ENCODE peak calls at places on chromosomes 13 and 19, in five cellular contexts. C is WTC11, P is GM12878, D is HCT116, U is H1. E is an unnamed sample.

GRCh38 chr13:112617754-112618375 is 29.9 kb upstream of the TUBGCP3 start:
- DNase-seq in C (no peak), P (no peak), D (no peak), U (peak), E (no peak)

GRCh38 chr13:50244913-50245574 is 229.8 kb downstream of the KCNRG start:
- DNase-seq in C (no peak), P (peak), D (peak), U (no peak), E (peak)

GRCh38 chr13:37226966-37227365 is 121.5 kb upstream of the CSNK1A1L start:
- DNase-seq in C (no peak), P (no peak), D (no peak), U (no peak), E (no peak)

GRCh38 chr13:20442798-20443381 is 82.8 kb downstream of the CRYL1 start:
- DNase-seq in C (no peak), P (no peak), D (no peak), U (no peak), E (no peak)

GRCh38 chr13:62704795-62705329 is 1289.2 kb upstream of the PCDH20 start:
- DNase-seq in C (no peak), P (no peak), D (no peak), U (no peak), E (no peak)

GRCh38 chr13:43924549-43925245 is 45.0 kb downstream of the LACC1 start:
- DNase-seq in C (no peak), P (peak), D (no peak), U (no peak), E (no peak)

GRCh38 chr19:33219261-33219812 is 6.3 kb downstream of the SLC7A10 start:
- DNase-seq in C (peak), P (no peak), D (no peak), U (peak), E (no peak)

GRCh38 chr13:59368652-59369051 is 795.1 kb downstream of the DIAPH3 start:
- DNase-seq in C (no peak), P (no peak), D (no peak), U (no peak), E (no peak)

GRCh38 chr13:92355213-92355612 is 871.4 kb upstream of the GPC6 start:
- DNase-seq in C (peak), P (no peak), D (no peak), U (no peak), E (peak)

GRCh38 chr13:34459856-34460255 is 482.2 kb upstream of the NBEA start:
- DNase-seq in C (no peak), P (no peak), D (no peak), U (no peak), E (no peak)

GRCh38 chr19:15154002-15154612 is 46.7 kb downstream of the NOTCH3 start:
- DNase-seq in C (peak), P (no peak), D (peak), U (peak), E (peak)

GRCh38 chr19:5128932-5129389 is 160.0 kb downstream of the KDM4B start:
- DNase-seq in C (no peak), P (no peak), D (no peak), U (no peak), E (no peak)

GRCh38 chr13:46926856-46927625 is 30.2 kb upstream of the HTR2A start:
- DNase-seq in C (no peak), P (no peak), D (no peak), U (no peak), E (no peak)

GRCh38 chr13:106182404-106182803 is 353.1 kb downstream of the EFNB2 start:
- DNase-seq in C (no peak), P (no peak), D (peak), U (no peak), E (no peak)

GRCh38 chr13:95677564-95678386 is 836 bp downstream of the DNAJC3 start:
- DNase-seq in C (peak), P (no peak), D (no peak), U (no peak), E (no peak)

GRCh38 chr13:50236898-50237318 is 221.7 kb downstream of the KCNRG start:
- DNase-seq in C (no peak), P (peak), D (no peak), U (no peak), E (no peak)

GRCh38 chr19:34241513-34242337 is 12.6 kb upstream of the GARRE1 start:
- DNase-seq in C (peak), P (no peak), D (no peak), U (peak), E (peak)

GRCh38 chr19:44644391-44645016 is 794 bp downstream of the PVR start:
- DNase-seq in C (peak), P (no peak), D (no peak), U (peak), E (peak)

GRCh38 chr19:39563408-39563807 is 23.4 kb upstream of the EID2 start:
- DNase-seq in C (no peak), P (no peak), D (peak), U (no peak), E (no peak)

GRCh38 chr19:18100710-18101109 is 3.1 kb downstream of the MAST3 start:
- DNase-seq in C (peak), P (no peak), D (no peak), U (peak), E (peak)

GRCh38 chr13:111506131-111506530 is 185.7 kb downstream of the TEX29 start:
- DNase-seq in C (no peak), P (no peak), D (no peak), U (no peak), E (no peak)

GRCh38 chr19:37306383-37306963 is 64.4 kb upstream of the ZNF527 start:
- DNase-seq in C (no peak), P (no peak), D (no peak), U (no peak), E (no peak)

GRCh38 chr19:7742575-7742974 is 4.8 kb downstream of the CD209 start:
- DNase-seq in C (no peak), P (no peak), D (no peak), U (no peak), E (no peak)

GRCh38 chr19:36378625-36379509 is at the start of gene ZFP14:
- DNase-seq in C (peak), P (peak), D (peak), U (peak), E (peak)

GRCh38 chr19:45355402-45355801 is 14.9 kb downstream of the KLC3 start:
- DNase-seq in C (no peak), P (no peak), D (no peak), U (no peak), E (no peak)

GRCh38 chr13:67474114-67474513 is 244.0 kb upstream of the PCDH9 start:
- DNase-seq in C (no peak), P (no peak), D (no peak), U (no peak), E (no peak)

GRCh38 chr13:109756778-109757177 is 29.6 kb downstream of the IRS2 start:
- DNase-seq in C (no peak), P (no peak), D (no peak), U (no peak), E (no peak)

GRCh38 chr13:112329376-112329775 is 46.8 kb upstream of the SPACA7 start:
- DNase-seq in C (no peak), P (no peak), D (no peak), U (no peak), E (no peak)

GRCh38 chr13:73273737-73274136 is 214.9 kb downstream of the KLF5 start:
- DNase-seq in C (no peak), P (no peak), D (no peak), U (no peak), E (no peak)

GRCh38 chr13:46089213-46089612 is 15.6 kb downstream of the CPB2 start:
- DNase-seq in C (no peak), P (no peak), D (no peak), U (no peak), E (no peak)

GRCh38 chr19:1252221-1252817 is 3.9 kb downstream of the MIDN start:
- DNase-seq in C (no peak), P (no peak), D (no peak), U (no peak), E (no peak)

GRCh38 chr13:110107568-110108347 is 199.2 kb downstream of the COL4A1 start:
- DNase-seq in C (peak), P (no peak), D (no peak), U (peak), E (no peak)

DNA sequence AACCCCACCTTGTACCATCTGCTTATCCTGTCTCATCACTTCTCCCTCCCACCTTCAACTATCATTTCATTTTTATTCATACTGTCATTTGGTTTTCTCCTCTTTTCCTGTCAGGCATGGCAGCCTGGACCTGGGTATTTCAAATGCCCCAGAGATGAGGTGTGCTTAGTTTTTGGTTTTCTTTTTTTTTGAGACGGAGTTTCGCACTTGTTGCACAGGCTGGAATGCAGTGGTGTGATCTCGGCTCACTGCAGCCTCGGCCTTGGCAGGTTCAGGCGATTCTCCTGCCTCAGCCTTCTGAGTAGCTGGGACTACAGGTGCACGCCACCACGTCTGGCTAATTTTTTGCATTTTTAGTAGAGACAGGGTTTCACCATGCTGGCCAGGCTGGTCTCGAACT is 5.8 kb downstream of the PDS5B start:
- DNase-seq in C (no peak), P (no peak), D (no peak), U (no peak), E (no peak)
- TF ChIP-seq ATF3 in C (no peak), P (no peak), D (no peak), U (no peak), E (no peak)

GRCh38 chr19:4060621-4061177 is 6.0 kb downstream of the ZBTB7A start:
- DNase-seq in C (no peak), P (no peak), D (no peak), U (no peak), E (no peak)

GRCh38 chr19:4059931-4060620 is 6.6 kb downstream of the ZBTB7A start:
- DNase-seq in C (no peak), P (peak), D (no peak), U (no peak), E (no peak)

GRCh38 chr19:4059493-4059880 is 7.2 kb downstream of the ZBTB7A start:
- DNase-seq in C (no peak), P (no peak), D (no peak), U (no peak), E (no peak)

GRCh38 chr19:4057913-4058695 is 8.6 kb downstream of the ZBTB7A start:
- DNase-seq in C (no peak), P (no peak), D (peak), U (no peak), E (peak)

GRCh38 chr19:4058696-4059492 is 7.8 kb downstream of the ZBTB7A start:
- DNase-seq in C (no peak), P (no peak), D (no peak), U (no peak), E (no peak)
- TF ChIP-seq ATF3 in C (no peak), P (no peak), D (no peak), U (no peak), E (no peak)

GRCh38 chr19:10069046-10069445 is 17.1 kb upstream of the SHFL start:
- DNase-seq in C (no peak), P (no peak), D (no peak), U (no peak), E (no peak)

GRCh38 chr19:10068205-10068604 is 17.9 kb upstream of the SHFL start:
- DNase-seq in C (no peak), P (no peak), D (no peak), U (no peak), E (no peak)

GRCh38 chr19:10076535-10076934 is 9.6 kb upstream of the SHFL start:
- DNase-seq in C (no peak), P (no peak), D (no peak), U (no peak), E (no peak)

GRCh38 chr19:10074153-10074552 is 12.0 kb upstream of the SHFL start:
- DNase-seq in C (no peak), P (no peak), D (peak), U (no peak), E (peak)

DNA sequence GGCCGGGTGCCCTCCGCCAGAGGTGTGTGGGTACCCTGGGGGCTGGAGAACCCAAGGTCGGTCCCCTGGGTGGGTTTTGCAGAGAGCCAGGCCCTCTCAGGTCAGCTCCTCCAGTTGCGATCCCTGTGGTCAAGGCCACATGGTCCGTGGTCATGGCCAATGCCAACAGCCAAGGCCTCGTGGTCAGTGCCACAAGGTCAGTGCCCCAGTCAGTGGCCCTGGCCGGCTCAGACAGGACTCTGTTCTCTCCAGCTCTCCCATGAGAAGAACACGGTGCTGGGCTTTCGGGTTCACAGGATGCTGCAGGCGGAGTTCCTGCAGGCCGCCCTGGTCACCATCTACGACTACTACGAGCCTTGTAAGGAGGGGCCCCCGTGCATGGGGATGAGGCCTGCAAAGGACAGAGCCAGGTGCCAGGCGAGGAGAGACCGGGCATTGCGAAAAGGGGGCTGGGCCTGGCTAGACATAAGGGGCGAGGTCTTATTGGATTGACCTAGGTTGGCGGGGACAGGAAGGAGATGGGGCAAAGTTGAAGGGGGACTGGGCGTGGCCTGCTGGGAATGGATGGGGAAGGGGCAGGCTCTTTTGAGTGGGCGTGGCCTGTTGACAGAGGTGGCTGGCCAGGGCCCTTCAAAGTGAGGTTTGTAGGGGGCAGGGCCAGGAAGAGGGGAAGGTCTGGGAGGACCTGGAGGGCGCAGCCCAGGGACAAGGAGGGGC is 15.2 kb upstream of the SHFL start:
- DNase-seq in C (peak), P (no peak), D (no peak), U (peak), E (no peak)
- TF ChIP-seq ATF3 in C (no peak), P (no peak), D (no peak), U (no peak), E (no peak)

GRCh38 chr19:49465371-49465770 is 8.6 kb upstream of the FLT3LG start:
- DNase-seq in C (no peak), P (no peak), D (no peak), U (no peak), E (no peak)

GRCh38 chr19:49468199-49468598 is 5.8 kb upstream of the FLT3LG start:
- DNase-seq in C (no peak), P (no peak), D (no peak), U (no peak), E (no peak)

GRCh38 chr19:49469828-49470614 is 4.0 kb upstream of the FLT3LG start:
- DNase-seq in C (no peak), P (peak), D (no peak), U (no peak), E (no peak)

GRCh38 chr19:49470615-49470978 is 3.4 kb upstream of the FLT3LG start:
- DNase-seq in C (no peak), P (no peak), D (no peak), U (no peak), E (no peak)

GRCh38 chr19:49468746-49469447 is 5.1 kb upstream of the FLT3LG start:
- DNase-seq in C (peak), P (peak), D (no peak), U (peak), E (no peak)
- TF ChIP-seq ATF3 in C (no peak), P (no peak), D (no peak), U (no peak), E (no peak)

DNA sequence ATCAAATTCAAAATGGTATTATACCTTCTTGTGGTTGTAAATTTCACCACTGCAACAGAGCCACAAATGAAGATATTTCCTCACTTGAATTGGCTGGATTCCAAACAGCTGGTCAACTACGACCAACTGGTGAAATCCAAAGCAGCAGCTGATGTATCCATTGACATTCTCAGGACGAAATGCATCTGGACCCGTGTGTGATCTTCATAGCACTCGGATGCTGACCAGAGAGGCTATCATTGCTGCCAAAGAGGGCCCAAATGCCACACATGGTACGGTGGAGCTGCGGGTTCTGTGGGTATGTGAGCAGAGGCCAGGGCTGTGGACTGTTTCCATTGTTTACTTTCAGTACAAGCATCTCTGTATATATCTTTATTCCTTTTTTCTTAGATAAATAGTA is 25.6 kb upstream of the PCCA start:
- DNase-seq in C (no peak), P (no peak), D (no peak), U (no peak), E (no peak)
- TF ChIP-seq ATF3 in C (no peak), P (no peak), D (no peak), U (no peak), E (no peak)

GRCh38 chr19:41850381-41850780 is 5.5 kb downstream of the DMRTC2 start:
- DNase-seq in C (no peak), P (no peak), D (no peak), U (no peak), E (no peak)

GRCh38 chr19:41853344-41853743 is 6.7 kb upstream of the RPS19 start:
- DNase-seq in C (no peak), P (no peak), D (no peak), U (no peak), E (no peak)

GRCh38 chr19:41849067-41849466 is 4.2 kb downstream of the DMRTC2 start:
- DNase-seq in C (no peak), P (no peak), D (no peak), U (no peak), E (no peak)

GRCh38 chr19:41853768-41854167 is 6.3 kb upstream of the RPS19 start:
- DNase-seq in C (no peak), P (no peak), D (no peak), U (no peak), E (no peak)

GRCh38 chr19:41851456-41851855 is 6.6 kb downstream of the DMRTC2 start:
- DNase-seq in C (no peak), P (no peak), D (no peak), U (no peak), E (no peak)
- TF ChIP-seq ATF3 in C (no peak), P (no peak), D (no peak), U (no peak), E (no peak)

GRCh38 chr19:6708346-6708745 is 12.1 kb downstream of the C3 start:
- DNase-seq in C (no peak), P (no peak), D (no peak), U (no peak), E (no peak)

GRCh38 chr19:6707658-6708018 is 12.8 kb downstream of the C3 start:
- DNase-seq in C (no peak), P (no peak), D (no peak), U (no peak), E (no peak)

GRCh38 chr19:6711078-6711361 is 9.4 kb downstream of the C3 start:
- DNase-seq in C (no peak), P (no peak), D (no peak), U (no peak), E (no peak)

GRCh38 chr19:6710273-6711077 is 10.0 kb downstream of the C3 start:
- DNase-seq in C (peak), P (no peak), D (no peak), U (peak), E (no peak)

DNA sequence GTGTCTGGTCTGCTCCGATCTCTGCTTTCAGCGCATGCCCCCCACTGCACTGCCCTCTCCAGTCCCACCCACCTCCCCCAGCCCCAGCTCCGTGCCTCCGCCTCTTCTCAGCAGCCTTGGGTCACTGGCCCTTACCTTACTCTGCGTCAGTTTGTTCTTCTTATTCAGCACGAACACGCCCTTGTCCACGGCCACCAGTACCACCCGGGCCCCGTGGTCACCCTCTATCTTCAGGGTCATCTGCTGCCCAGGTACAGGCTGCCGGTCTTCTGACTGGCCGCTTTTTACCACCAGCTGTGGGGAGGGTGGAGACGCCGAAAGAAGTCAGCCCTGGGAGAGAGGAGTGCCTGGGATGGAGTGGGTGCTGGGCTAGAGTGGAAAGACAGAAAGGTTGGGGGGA is 10.9 kb downstream of the C3 start:
- DNase-seq in C (no peak), P (no peak), D (no peak), U (no peak), E (no peak)
- TF ChIP-seq ATF3 in C (no peak), P (no peak), D (no peak), U (no peak), E (no peak)

E was measured in HepG2.